ENCODE peak calls at places on chromosomes 7 and 10, in five cellular contexts. One of them, this sample, is unnamed.

GRCh38 chr7:84924341-84924740 is 262.5 kb downstream of the SEMA3D start:
- DNase-seq in Panc1: no peak
- DNase-seq in HepG2: no peak
- DNase-seq in K562: no peak
- DNase-seq in GM23338: no peak
- DNase-seq in this sample: no peak

GRCh38 chr10:31321396-31321941 is 2.5 kb downstream of the ZEB1 start:
- DNase-seq in Panc1: no peak
- DNase-seq in K562: no peak
- DNase-seq in HepG2: no peak
- DNase-seq in GM23338: peak; percentile 3
- DNase-seq in this sample: no peak

GRCh38 chr7:136998495-136998894 is 130.0 kb downstream of the CHRM2 start:
- DNase-seq in GM23338: no peak
- DNase-seq in Panc1: peak; percentile 80
- DNase-seq in K562: no peak
- DNase-seq in HepG2: no peak
- DNase-seq in this sample: no peak

GRCh38 chr10:14208231-14208630 is 122.5 kb downstream of the FRMD4A start:
- DNase-seq in HepG2: no peak
- DNase-seq in GM23338: no peak
- DNase-seq in Panc1: no peak
- DNase-seq in K562: no peak
- DNase-seq in this sample: no peak

GRCh38 chr7:122942765-122943164 is 52.7 kb downstream of the TAS2R16 start:
- DNase-seq in HepG2: peak; percentile 16
- DNase-seq in K562: no peak
- DNase-seq in GM23338: no peak
- DNase-seq in Panc1: no peak
- DNase-seq in this sample: no peak

GRCh38 chr7:117113871-117114270 is 160.6 kb downstream of the ST7 start:
- DNase-seq in HepG2: no peak
- DNase-seq in GM23338: no peak
- DNase-seq in Panc1: no peak
- DNase-seq in K562: no peak
- DNase-seq in this sample: no peak

GRCh38 chr7:26365077-26365896 is 73.6 kb downstream of the SNX10 start:
- DNase-seq in GM23338: peak; percentile 78
- DNase-seq in HepG2: peak; percentile 65
- DNase-seq in Panc1: peak; percentile 69
- DNase-seq in K562: peak; percentile 78
- DNase-seq in this sample: peak; percentile 80

GRCh38 chr10:119270893-119271361 is 63.6 kb downstream of the GRK5 start:
- DNase-seq in Panc1: no peak
- DNase-seq in HepG2: peak; percentile 75
- DNase-seq in K562: peak; percentile 66
- DNase-seq in GM23338: no peak
- DNase-seq in this sample: peak; percentile 38

GRCh38 chr7:32502656-32503189 is 7.4 kb downstream of the AVL9 start:
- DNase-seq in GM23338: no peak
- DNase-seq in K562: no peak
- DNase-seq in Panc1: no peak
- DNase-seq in HepG2: no peak
- DNase-seq in this sample: no peak

GRCh38 chr10:1109795-1110673 is 53.8 kb downstream of the WDR37 start:
- DNase-seq in GM23338: peak; percentile 92
- DNase-seq in K562: peak; percentile 73
- DNase-seq in Panc1: peak; percentile 61
- DNase-seq in HepG2: peak; percentile 73
- DNase-seq in this sample: peak; percentile 19

GRCh38 chr7:16446508-16446907 is 19.0 kb downstream of the SOSTDC1 start:
- DNase-seq in K562: no peak
- DNase-seq in Panc1: no peak
- DNase-seq in HepG2: no peak
- DNase-seq in GM23338: no peak
- DNase-seq in this sample: no peak

GRCh38 chr7:105224884-105225651 is 163.7 kb downstream of the SRPK2 start:
- DNase-seq in Panc1: peak; percentile 84
- DNase-seq in GM23338: no peak
- DNase-seq in K562: peak; percentile 73
- DNase-seq in HepG2: no peak
- DNase-seq in this sample: peak; percentile 55

GRCh38 chr10:22791655-22792054 is 77.3 kb upstream of the PIP4K2A start:
- DNase-seq in GM23338: no peak
- DNase-seq in Panc1: no peak
- DNase-seq in HepG2: no peak
- DNase-seq in K562: no peak
- DNase-seq in this sample: no peak

GRCh38 chr10:132205650-132206376 is 19.1 kb downstream of the DPYSL4 start:
- DNase-seq in HepG2: no peak
- DNase-seq in Panc1: no peak
- DNase-seq in K562: no peak
- DNase-seq in GM23338: no peak
- DNase-seq in this sample: no peak

GRCh38 chr10:62934258-62934657 is 118.1 kb upstream of the EGR2 start:
- DNase-seq in Panc1: no peak
- DNase-seq in K562: no peak
- DNase-seq in GM23338: no peak
- DNase-seq in HepG2: no peak
- DNase-seq in this sample: peak; percentile 26

GRCh38 chr10:35456175-35456574 is 119.9 kb downstream of the CCNY start:
- DNase-seq in HepG2: no peak
- DNase-seq in Panc1: no peak
- DNase-seq in GM23338: no peak
- DNase-seq in K562: no peak
- DNase-seq in this sample: no peak

GRCh38 chr10:46536171-46536570 is 20.3 kb downstream of the GPRIN2 start:
- DNase-seq in HepG2: no peak
- DNase-seq in GM23338: no peak
- DNase-seq in Panc1: no peak
- DNase-seq in K562: no peak
- DNase-seq in this sample: no peak

DNA sequence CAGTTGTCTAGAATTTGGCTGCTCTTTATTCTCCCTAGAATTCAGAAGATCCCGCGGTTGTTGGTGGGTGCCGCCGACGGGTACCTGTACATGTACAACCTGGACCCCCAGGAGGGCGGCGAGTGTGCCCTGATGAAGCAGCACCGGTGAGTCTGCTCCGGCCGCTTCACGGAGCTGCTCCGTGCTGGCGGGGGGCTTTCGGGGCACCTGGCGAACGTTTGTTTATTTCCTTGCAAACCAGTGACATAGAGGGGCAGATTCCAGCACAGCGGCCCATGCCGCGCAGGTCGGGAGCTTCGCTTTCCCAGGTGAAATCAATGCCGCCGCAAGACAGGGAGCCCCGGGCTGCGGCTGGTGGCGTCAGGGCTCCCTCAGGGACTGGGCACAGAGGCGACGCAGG is 38.0 kb downstream of the WIPI2 start:
- DNase-seq in Panc1: no peak
- DNase-seq in K562: no peak
- DNase-seq in HepG2: no peak
- DNase-seq in GM23338: no peak
- DNase-seq in this sample: no peak
- H3K4me3 ChIP-seq in Panc1: no peak overlapping the region
- H3K4me3 ChIP-seq in K562: no peak overlapping the region
- H3K4me3 ChIP-seq in HepG2: no peak overlapping the region
- H3K4me3 ChIP-seq in GM23338: no peak overlapping the region
- H3K4me3 ChIP-seq in this sample: no peak overlapping the region

GRCh38 chr7:110317699-110318265 is 773.1 kb upstream of the LRRN3 start:
- DNase-seq in K562: no peak
- DNase-seq in GM23338: peak; percentile 5
- DNase-seq in HepG2: peak; percentile 14
- DNase-seq in Panc1: no peak
- DNase-seq in this sample: no peak
- TF ChIP-seq REST in K562: no peak
- TF ChIP-seq REST in GM23338: no peak
- TF ChIP-seq REST in HepG2: no peak
- TF ChIP-seq REST in Panc1: no peak
- TF ChIP-seq REST in this sample: no peak

DNA sequence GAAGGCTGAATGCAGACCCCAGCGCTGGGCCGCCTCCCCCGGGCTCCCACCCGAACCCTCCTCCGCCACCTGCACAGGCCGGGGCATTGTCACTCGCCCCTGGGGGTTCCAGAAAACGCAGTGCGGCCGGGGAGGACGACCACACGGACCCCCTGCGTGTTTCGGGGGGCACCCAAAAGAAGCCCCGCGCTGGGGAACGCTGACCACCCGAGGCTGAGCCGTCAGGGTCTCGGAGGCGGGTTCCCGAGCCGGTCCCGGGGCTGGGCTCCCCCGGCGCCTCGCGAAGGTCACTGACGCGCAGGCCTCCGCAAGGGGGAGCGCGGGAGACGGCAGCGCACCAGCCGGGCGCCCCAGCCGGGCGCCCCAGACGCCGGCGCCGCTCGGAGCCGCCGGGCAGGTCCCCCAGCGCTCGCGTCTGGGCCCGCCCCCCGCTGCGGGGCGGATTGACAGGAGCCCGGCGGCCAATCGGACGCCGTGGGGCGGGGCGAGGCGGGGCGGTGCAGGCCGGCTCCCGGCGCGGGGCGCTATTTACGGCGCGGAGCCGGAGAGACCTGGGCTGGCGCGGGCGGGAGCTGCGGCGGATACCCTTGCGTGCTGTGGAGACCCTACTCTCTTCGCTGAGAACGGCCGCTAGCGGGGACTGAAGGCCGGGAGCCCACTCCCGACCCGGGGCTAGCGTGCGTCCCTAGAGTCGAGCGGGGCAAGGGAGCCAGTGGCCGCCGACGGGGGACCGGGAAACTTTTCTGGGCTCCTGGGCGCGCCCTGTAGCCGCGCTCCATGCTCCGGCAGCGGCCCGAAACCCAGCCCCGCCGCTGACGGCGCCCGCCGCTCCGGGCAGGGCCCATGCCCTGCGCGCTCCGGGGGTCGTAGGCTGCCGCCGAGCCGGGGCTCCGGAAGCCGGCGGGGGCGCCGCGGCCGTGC is at the start of gene BAMBI:
- DNase-seq in K562: peak; percentile 95
- DNase-seq in Panc1: no peak
- DNase-seq in GM23338: peak; percentile 96
- DNase-seq in HepG2: peak; percentile 81
- DNase-seq in this sample: no peak
- TF ChIP-seq POLR2AphosphoS5 in K562: peak; percentile 86
- TF ChIP-seq POLR2AphosphoS5 in Panc1: no peak
- TF ChIP-seq POLR2AphosphoS5 in GM23338: peak; percentile 93
- TF ChIP-seq POLR2AphosphoS5 in HepG2: peak; percentile 93
- TF ChIP-seq POLR2AphosphoS5 in this sample: peak; percentile 80

GRCh38 chr7:55065079-55065478 is 46.3 kb downstream of the EGFR start:
- DNase-seq in Panc1: peak; percentile 89
- DNase-seq in K562: no peak
- DNase-seq in HepG2: no peak
- DNase-seq in GM23338: no peak
- DNase-seq in this sample: no peak

GRCh38 chr7:55063633-55064032 is 44.8 kb downstream of the EGFR start:
- DNase-seq in GM23338: no peak
- DNase-seq in HepG2: no peak
- DNase-seq in Panc1: no peak
- DNase-seq in K562: no peak
- DNase-seq in this sample: no peak

GRCh38 chr7:55066479-55066878 is 47.7 kb downstream of the EGFR start:
- DNase-seq in Panc1: no peak
- DNase-seq in GM23338: peak; percentile 46
- DNase-seq in HepG2: peak; percentile 50
- DNase-seq in K562: no peak
- DNase-seq in this sample: no peak

GRCh38 chr7:55066938-55067337 is 48.1 kb downstream of the EGFR start:
- DNase-seq in Panc1: no peak
- DNase-seq in GM23338: no peak
- DNase-seq in K562: no peak
- DNase-seq in HepG2: no peak
- DNase-seq in this sample: no peak

DNA sequence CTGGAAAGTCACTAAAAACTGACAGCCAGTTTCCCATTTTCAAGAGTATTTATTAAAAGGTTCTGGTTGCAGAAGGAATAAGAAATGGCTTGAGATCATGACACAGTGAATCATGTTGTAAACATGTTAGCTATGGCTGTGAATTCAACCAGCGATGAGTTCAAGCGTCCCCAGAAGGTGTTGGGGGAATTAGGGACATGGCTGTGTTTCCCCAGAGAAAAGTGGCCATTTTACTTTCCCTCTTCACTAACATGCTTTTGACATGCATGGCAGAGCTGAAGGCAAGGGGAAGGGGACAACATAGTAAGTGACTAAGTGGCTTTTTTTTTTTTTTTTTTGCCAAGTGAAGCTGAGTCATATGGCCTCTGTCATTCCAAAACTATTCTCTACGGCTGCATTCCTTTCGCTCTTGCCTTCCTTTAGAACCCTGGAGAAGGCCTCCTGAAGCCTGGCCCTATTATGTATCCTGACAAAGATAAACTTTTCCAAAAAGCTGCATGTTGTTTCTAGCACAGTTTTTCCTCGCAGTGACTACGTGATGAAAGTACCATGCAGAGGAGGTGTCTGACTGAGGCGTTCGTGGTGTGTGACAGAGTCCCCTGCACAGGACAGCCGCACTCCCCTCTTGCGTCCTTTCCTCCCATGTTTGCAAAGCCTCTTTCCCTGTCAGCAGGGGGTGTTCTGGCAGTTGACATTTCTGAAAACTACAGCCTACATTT is 46.9 kb downstream of the EGFR start:
- DNase-seq in Panc1: peak; percentile 95
- DNase-seq in HepG2: peak; percentile 82
- DNase-seq in GM23338: peak; percentile 56
- DNase-seq in K562: no peak
- DNase-seq in this sample: no peak
- H3K4me3 ChIP-seq in Panc1: peak overlapping the region; percentile 10
- H3K4me3 ChIP-seq in HepG2: peak overlapping the region; percentile 26
- H3K4me3 ChIP-seq in GM23338: no peak overlapping the region
- H3K4me3 ChIP-seq in K562: no peak overlapping the region
- H3K4me3 ChIP-seq in this sample: no peak overlapping the region

This sample was measured in HL-60.